ENCODE peak calls at places on chromosomes 7 and 10, in seven cellular contexts. V is thoracic aorta; X is GM06990; A is stimulated activated CD8-positive, alpha-beta memory T cell treated with anti-CD3 and anti-CD28 coated beads, Interleukin-2, amount 100 ng/mL, for 48 hours; Q is ACHN; R is iPS-NIHi11; N is effector memory CD8-positive, alpha-beta T cell. B is an unnamed sample.

GRCh38 chr7:42181566-42181965 is 55.4 kb downstream of the GLI3 start:
- DNase-seq in V (no peak), X (no peak), Q (no peak), A (no peak), N (no peak), R (no peak), B (no peak)

GRCh38 chr10:27535312-27535711 is 31.2 kb downstream of the RAB18 start:
- DNase-seq in V (no peak), Q (no peak), R (peak), A (no peak), N (no peak), X (no peak), B (no peak)

GRCh38 chr10:7950981-7951847 is 103.3 kb upstream of the GATA3 start:
- DNase-seq in V (no peak), Q (no peak), N (no peak), X (no peak), R (no peak), A (no peak), B (no peak)

GRCh38 chr7:94393251-94393758 is 1.4 kb upstream of the COL1A2 start:
- DNase-seq in N (no peak), X (no peak), V (no peak), Q (no peak), A (no peak), R (peak), B (no peak)

GRCh38 chr7:69419928-69420327 is 178.3 kb upstream of the AUTS2 start:
- DNase-seq in R (no peak), V (no peak), X (no peak), N (no peak), Q (no peak), A (no peak), B (no peak)

GRCh38 chr7:23235688-23236280 is 10.8 kb upstream of the GPNMB start:
- DNase-seq in V (no peak), R (no peak), X (no peak), A (no peak), Q (peak), N (no peak), B (peak)

GRCh38 chr10:74704629-74705360 is 121.6 kb upstream of the KAT6B start:
- DNase-seq in A (no peak), Q (no peak), X (no peak), R (no peak), N (no peak), V (no peak), B (no peak)

GRCh38 chr10:59337254-59337653 is 25.1 kb downstream of the FAM13C start:
- DNase-seq in V (peak), X (no peak), R (no peak), A (no peak), N (no peak), Q (no peak), B (peak)

GRCh38 chr10:119817991-119818888 is 54.4 kb downstream of the MCMBP start:
- DNase-seq in A (peak), X (peak), V (no peak), Q (no peak), R (peak), N (peak), B (no peak)

GRCh38 chr7:69457912-69458491 is 140.3 kb upstream of the AUTS2 start:
- DNase-seq in X (no peak), V (no peak), N (no peak), Q (no peak), R (peak), A (no peak), B (no peak)

GRCh38 chr7:16804674-16805439 is at the start of gene AGR2:
- DNase-seq in A (no peak), R (peak), X (no peak), V (no peak), Q (no peak), N (no peak), B (peak)

GRCh38 chr7:107959527-107959898 is 43.4 kb downstream of the LAMB1 start:
- DNase-seq in N (no peak), V (no peak), Q (no peak), A (no peak), R (peak), X (no peak), B (no peak)

GRCh38 chr10:62554632-62555199 is 180.5 kb downstream of the ZNF365 start:
- DNase-seq in Q (peak), X (no peak), V (no peak), A (no peak), N (no peak), R (peak), B (no peak)

GRCh38 chr10:86952106-86952505 is 5.3 kb downstream of the MMRN2 start:
- DNase-seq in X (no peak), A (no peak), Q (no peak), R (no peak), V (peak), N (no peak), B (no peak)

GRCh38 chr7:70068531-70068930 is 470.3 kb downstream of the AUTS2 start:
- DNase-seq in V (no peak), A (no peak), R (no peak), N (no peak), Q (no peak), X (no peak), B (no peak)

GRCh38 chr10:7075110-7075509 is 335.7 kb downstream of the SFMBT2 start:
- DNase-seq in Q (no peak), N (no peak), A (no peak), V (no peak), X (no peak), R (no peak), B (no peak)

B was measured in epithelial cell of prostate.